ENCODE peak calls at places on chromosome 6, in four cellular contexts. One of them, this sample, is unnamed. For H3K4me1 and H3K36me3, the result is how much of the 10 kb centered on the place peaks cover.

GRCh38 chr6:162712694-162713093 is 14.9 kb downstream of the PRKN start:
- DNase-seq in esophagus squamous epithelium: no peak
- DNase-seq in mucosa of descending colon: no peak
- DNase-seq in suprapubic skin: no peak
- DNase-seq in this sample: no peak

GRCh38 chr6:36463686-36464085 is 20.9 kb downstream of the KCTD20 start:
- DNase-seq in esophagus squamous epithelium: no peak
- DNase-seq in mucosa of descending colon: no peak
- DNase-seq in suprapubic skin: no peak
- DNase-seq in this sample: no peak

GRCh38 chr6:2244261-2245102 is 923 bp downstream of the GMDS start:
- DNase-seq in esophagus squamous epithelium: no peak
- DNase-seq in mucosa of descending colon: no peak
- DNase-seq in suprapubic skin: no peak
- DNase-seq in this sample: no peak

GRCh38 chr6:106799008-106799952 is 169.9 kb downstream of the QRSL1 start:
- DNase-seq in esophagus squamous epithelium: no peak
- DNase-seq in mucosa of descending colon: no peak
- DNase-seq in suprapubic skin: no peak
- DNase-seq in this sample: no peak

GRCh38 chr6:73655341-73655917 is 1.6 kb upstream of the SLC17A5 start:
- DNase-seq in esophagus squamous epithelium: no peak
- DNase-seq in mucosa of descending colon: no peak
- DNase-seq in suprapubic skin: no peak
- DNase-seq in this sample: no peak

GRCh38 chr6:48109902-48110301 is 1.1 kb downstream of the PTCHD4 start:
- DNase-seq in esophagus squamous epithelium: no peak
- DNase-seq in mucosa of descending colon: no peak
- DNase-seq in suprapubic skin: no peak
- DNase-seq in this sample: no peak

GRCh38 chr6:151067684-151068596 is 171.8 kb upstream of the AKAP12 start:
- DNase-seq in esophagus squamous epithelium: no peak
- DNase-seq in mucosa of descending colon: no peak
- DNase-seq in suprapubic skin: no peak
- DNase-seq in this sample: no peak

GRCh38 chr6:67766061-67766460 is 869.0 kb upstream of the ADGRB3 start:
- DNase-seq in esophagus squamous epithelium: no peak
- DNase-seq in mucosa of descending colon: no peak
- DNase-seq in suprapubic skin: no peak
- DNase-seq in this sample: no peak

GRCh38 chr6:25671652-25672051 is 19.6 kb downstream of the SCGN start:
- DNase-seq in esophagus squamous epithelium: no peak
- DNase-seq in mucosa of descending colon: no peak
- DNase-seq in suprapubic skin: no peak
- DNase-seq in this sample: no peak
- H3K4me1 ChIP-seq in esophagus squamous epithelium: under half
- H3K4me1 ChIP-seq in mucosa of descending colon: under half
- H3K4me1 ChIP-seq in suprapubic skin: under half
- H3K4me1 ChIP-seq in this sample: under half

GRCh38 chr6:13611715-13612114 is 3.4 kb upstream of the NOL7 start:
- DNase-seq in esophagus squamous epithelium: no peak
- DNase-seq in mucosa of descending colon: no peak
- DNase-seq in suprapubic skin: no peak
- DNase-seq in this sample: no peak
- H3K4me3 ChIP-seq in esophagus squamous epithelium: no peak
- H3K4me3 ChIP-seq in mucosa of descending colon: no peak
- H3K4me3 ChIP-seq in suprapubic skin: no peak
- H3K4me3 ChIP-seq in this sample: no peak

DNA sequence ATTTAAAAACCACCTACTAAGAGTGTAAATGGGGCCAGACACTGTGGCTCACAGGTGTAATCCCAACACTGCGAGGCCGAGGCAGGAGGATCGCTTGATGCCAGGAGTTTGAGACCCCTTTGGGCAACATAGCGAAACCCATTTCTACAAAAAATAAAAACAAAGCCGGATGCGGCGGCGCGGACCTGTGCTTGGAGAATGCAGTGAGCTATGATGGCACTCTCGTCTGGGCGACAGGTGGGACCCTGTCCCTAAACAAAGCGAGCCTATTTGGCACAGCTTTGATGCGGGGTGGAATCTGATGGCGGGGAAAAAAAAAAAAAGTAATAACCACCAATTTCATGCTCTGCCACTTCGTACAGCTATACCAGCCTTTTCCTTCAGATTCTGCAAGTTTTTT is 1.1 kb downstream of the TCP1 start:
- DNase-seq in esophagus squamous epithelium: no peak
- DNase-seq in mucosa of descending colon: peak
- DNase-seq in suprapubic skin: no peak
- DNase-seq in this sample: no peak
- H3K36me3 ChIP-seq in esophagus squamous epithelium: under half
- H3K36me3 ChIP-seq in mucosa of descending colon: under half
- H3K36me3 ChIP-seq in suprapubic skin: under half
- H3K36me3 ChIP-seq in this sample: under half

GRCh38 chr6:7125290-7125689 is 17.5 kb downstream of the RREB1 start:
- DNase-seq in esophagus squamous epithelium: no peak
- DNase-seq in mucosa of descending colon: no peak
- DNase-seq in suprapubic skin: no peak
- DNase-seq in this sample: no peak

GRCh38 chr6:7124114-7124513 is 16.4 kb downstream of the RREB1 start:
- DNase-seq in esophagus squamous epithelium: no peak
- DNase-seq in mucosa of descending colon: no peak
- DNase-seq in suprapubic skin: no peak
- DNase-seq in this sample: no peak

GRCh38 chr6:7129360-7129759 is 21.6 kb downstream of the RREB1 start:
- DNase-seq in esophagus squamous epithelium: no peak
- DNase-seq in mucosa of descending colon: no peak
- DNase-seq in suprapubic skin: no peak
- DNase-seq in this sample: no peak

GRCh38 chr6:7124631-7125030 is 16.9 kb downstream of the RREB1 start:
- DNase-seq in esophagus squamous epithelium: no peak
- DNase-seq in mucosa of descending colon: no peak
- DNase-seq in suprapubic skin: no peak
- DNase-seq in this sample: no peak

GRCh38 chr6:7126759-7127158 is 19.0 kb downstream of the RREB1 start:
- DNase-seq in esophagus squamous epithelium: no peak
- DNase-seq in mucosa of descending colon: no peak
- DNase-seq in suprapubic skin: no peak
- DNase-seq in this sample: no peak
- H3K4me1 ChIP-seq in esophagus squamous epithelium: half or more
- H3K4me1 ChIP-seq in mucosa of descending colon: under half
- H3K4me1 ChIP-seq in suprapubic skin: under half
- H3K4me1 ChIP-seq in this sample: under half

DNA sequence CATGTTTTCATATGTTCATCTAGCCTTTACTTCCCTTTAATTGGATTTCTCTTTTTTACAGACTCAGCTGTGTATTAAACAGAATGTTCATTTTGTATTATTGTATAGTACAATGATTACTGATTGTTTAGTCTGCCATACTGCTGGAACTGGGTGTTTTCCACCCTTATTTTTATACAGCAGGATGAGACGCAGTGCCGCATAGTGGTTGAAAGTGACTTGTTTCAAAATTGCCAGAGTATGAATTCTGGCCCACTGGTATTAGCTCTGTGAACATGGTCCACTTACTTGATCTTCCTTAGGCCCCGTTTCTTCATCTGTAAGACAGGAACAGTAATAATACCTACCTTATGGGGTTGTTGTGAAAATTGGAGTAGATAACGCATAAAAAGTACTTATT is 22.1 kb downstream of the AFDN start:
- DNase-seq in esophagus squamous epithelium: no peak
- DNase-seq in mucosa of descending colon: no peak
- DNase-seq in suprapubic skin: no peak
- DNase-seq in this sample: no peak
- H3K4me3 ChIP-seq in esophagus squamous epithelium: no peak
- H3K4me3 ChIP-seq in mucosa of descending colon: no peak
- H3K4me3 ChIP-seq in suprapubic skin: no peak
- H3K4me3 ChIP-seq in this sample: no peak

GRCh38 chr6:33279257-33279695 is 2.4 kb downstream of the B3GALT4 start:
- DNase-seq in esophagus squamous epithelium: no peak
- DNase-seq in mucosa of descending colon: no peak
- DNase-seq in suprapubic skin: no peak
- DNase-seq in this sample: no peak

GRCh38 chr6:33279971-33280511 is 3.1 kb downstream of the B3GALT4 start:
- DNase-seq in esophagus squamous epithelium: no peak
- DNase-seq in mucosa of descending colon: no peak
- DNase-seq in suprapubic skin: peak
- DNase-seq in this sample: no peak

GRCh38 chr6:33278392-33278741 is 1.4 kb downstream of the B3GALT4 start:
- DNase-seq in esophagus squamous epithelium: no peak
- DNase-seq in mucosa of descending colon: no peak
- DNase-seq in suprapubic skin: no peak
- DNase-seq in this sample: no peak

GRCh38 chr6:33278810-33279209 is 1.9 kb downstream of the B3GALT4 start:
- DNase-seq in esophagus squamous epithelium: no peak
- DNase-seq in mucosa of descending colon: no peak
- DNase-seq in suprapubic skin: no peak
- DNase-seq in this sample: no peak

DNA sequence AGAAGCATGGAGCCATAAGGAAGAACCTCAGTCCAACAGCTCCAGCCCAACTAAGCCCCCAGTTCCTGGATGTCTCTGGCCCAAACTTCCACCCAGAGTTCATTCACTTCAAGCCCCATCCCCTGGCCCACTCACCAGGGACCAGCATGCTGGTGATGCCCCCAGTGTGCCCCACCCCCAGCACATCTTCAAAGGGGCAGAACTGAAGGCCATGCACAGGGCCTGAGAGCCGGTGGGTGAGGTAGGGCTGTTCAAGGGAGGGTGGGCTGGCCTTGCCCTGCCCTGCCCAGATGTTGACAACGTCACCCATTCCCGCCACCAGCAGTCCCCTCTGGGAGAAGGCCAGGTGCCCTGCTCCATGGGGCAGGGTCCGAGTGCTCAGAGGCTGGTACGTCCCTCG is 3.6 kb downstream of the B3GALT4 start:
- DNase-seq in esophagus squamous epithelium: no peak
- DNase-seq in mucosa of descending colon: no peak
- DNase-seq in suprapubic skin: no peak
- DNase-seq in this sample: no peak
- H3K36me3 ChIP-seq in esophagus squamous epithelium: under half
- H3K36me3 ChIP-seq in mucosa of descending colon: under half
- H3K36me3 ChIP-seq in suprapubic skin: half or more
- H3K36me3 ChIP-seq in this sample: under half

GRCh38 chr6:137390264-137390787 is 103.9 kb downstream of the OLIG3 start:
- DNase-seq in esophagus squamous epithelium: no peak
- DNase-seq in mucosa of descending colon: no peak
- DNase-seq in suprapubic skin: no peak
- DNase-seq in this sample: no peak
- H3K4me1 ChIP-seq in esophagus squamous epithelium: under half
- H3K4me1 ChIP-seq in mucosa of descending colon: under half
- H3K4me1 ChIP-seq in suprapubic skin: under half
- H3K4me1 ChIP-seq in this sample: under half

GRCh38 chr6:136525586-136526195 is 24.5 kb downstream of the MAP7 start:
- DNase-seq in esophagus squamous epithelium: no peak
- DNase-seq in mucosa of descending colon: no peak
- DNase-seq in suprapubic skin: no peak
- DNase-seq in this sample: no peak
- H3K4me3 ChIP-seq in esophagus squamous epithelium: no peak
- H3K4me3 ChIP-seq in mucosa of descending colon: no peak
- H3K4me3 ChIP-seq in suprapubic skin: no peak
- H3K4me3 ChIP-seq in this sample: no peak

GRCh38 chr6:17780071-17780470 is 73.3 kb upstream of the NUP153 start:
- DNase-seq in esophagus squamous epithelium: no peak
- DNase-seq in mucosa of descending colon: no peak
- DNase-seq in suprapubic skin: no peak
- DNase-seq in this sample: no peak
- H3K36me3 ChIP-seq in esophagus squamous epithelium: under half
- H3K36me3 ChIP-seq in mucosa of descending colon: under half
- H3K36me3 ChIP-seq in suprapubic skin: half or more
- H3K36me3 ChIP-seq in this sample: under half

GRCh38 chr6:142823579-142823902 is 121.4 kb downstream of the HIVEP2 start:
- DNase-seq in esophagus squamous epithelium: no peak
- DNase-seq in mucosa of descending colon: no peak
- DNase-seq in suprapubic skin: no peak
- DNase-seq in this sample: no peak

GRCh38 chr6:142822882-142823578 is 121.9 kb downstream of the HIVEP2 start:
- DNase-seq in esophagus squamous epithelium: no peak
- DNase-seq in mucosa of descending colon: no peak
- DNase-seq in suprapubic skin: no peak
- DNase-seq in this sample: no peak

GRCh38 chr6:142822383-142822782 is 122.6 kb downstream of the HIVEP2 start:
- DNase-seq in esophagus squamous epithelium: no peak
- DNase-seq in mucosa of descending colon: no peak
- DNase-seq in suprapubic skin: no peak
- DNase-seq in this sample: no peak

GRCh38 chr6:142825760-142826159 is 119.2 kb downstream of the HIVEP2 start:
- DNase-seq in esophagus squamous epithelium: no peak
- DNase-seq in mucosa of descending colon: no peak
- DNase-seq in suprapubic skin: no peak
- DNase-seq in this sample: no peak

GRCh38 chr6:142824491-142824890 is 120.5 kb downstream of the HIVEP2 start:
- DNase-seq in esophagus squamous epithelium: no peak
- DNase-seq in mucosa of descending colon: no peak
- DNase-seq in suprapubic skin: no peak
- DNase-seq in this sample: no peak
- H3K4me1 ChIP-seq in esophagus squamous epithelium: half or more
- H3K4me1 ChIP-seq in mucosa of descending colon: under half
- H3K4me1 ChIP-seq in suprapubic skin: half or more
- H3K4me1 ChIP-seq in this sample: under half